ENCODE peak calls at places on chromosomes 4 and X, in four cellular contexts. M is mucosa of descending colon, I is H4, U is RWPE1. R is an unnamed sample.

GRCh38 chrX:372856-373640 is 13.7 kb downstream of the PPP2R3B start:
- DNase-seq in M (no peak), I (no peak), U (peak; percentile 7), R (no peak)

GRCh38 chr4:183185018-183185417 is 86.0 kb downstream of the WWC2 start:
- DNase-seq in M (no peak), I (peak; percentile 47), U (no peak), R (no peak)

GRCh38 chr4:118032691-118033090 is 1.6 kb upstream of the NDST3 start:
- DNase-seq in M (no peak), I (peak; percentile 68), U (peak; percentile 16), R (peak; percentile 30)

GRCh38 chrX:39859991-39860861 is 237.5 kb downstream of the BCOR start:
- DNase-seq in M (peak; percentile 20), I (peak; percentile 87), U (peak; percentile 19), R (peak; percentile 97)

GRCh38 chr4:167868163-167868562 is 224.2 kb upstream of the ANXA10 start:
- DNase-seq in M (no peak), I (no peak), U (peak; percentile 4), R (no peak)

GRCh38 chr4:84481077-84481878 is 17.8 kb downstream of the NKX6-1 start:
- DNase-seq in M (no peak), I (no peak), U (no peak), R (no peak)

GRCh38 chrX:65894138-65894537 is 145.7 kb downstream of the VSIG4 start:
- DNase-seq in M (no peak), I (peak; percentile 17), U (no peak), R (no peak)

GRCh38 chr4:113435893-113436292 is 325.6 kb downstream of the CAMK2D start:
- DNase-seq in M (peak; percentile 16), I (peak; percentile 74), U (peak; percentile 86), R (peak; percentile 62)

GRCh38 chr4:148163011-148163410 is 279.2 kb downstream of the NR3C2 start:
- DNase-seq in M (no peak), I (no peak), U (peak; percentile 35), R (no peak)

GRCh38 chr4:180148737-180149136 is 2094.5 kb upstream of the TENM3 start:
- DNase-seq in M (no peak), I (no peak), U (no peak), R (no peak)

GRCh38 chr4:119692001-119692400 is 63.4 kb upstream of the PDE5A start:
- DNase-seq in M (no peak), I (peak; percentile 25), U (no peak), R (no peak)

GRCh38 chr4:78922207-78922606 is 17.0 kb downstream of the PAQR3 start:
- DNase-seq in M (no peak), I (peak; percentile 8), U (no peak), R (no peak)

GRCh38 chr4:55321707-55322264 is 24.3 kb upstream of the SRD5A3 start:
- DNase-seq in M (peak; percentile 92), I (peak; percentile 71), U (peak; percentile 50), R (peak; percentile 68)

GRCh38 chr4:85268146-85268545 is 206.8 kb upstream of the ARHGAP24 start:
- DNase-seq in M (no peak), I (no peak), U (no peak), R (no peak)

GRCh38 chr4:148311493-148311892 is 130.7 kb downstream of the NR3C2 start:
- DNase-seq in M (no peak), I (no peak), U (no peak), R (no peak)

GRCh38 chrX:120790118-120790517 is 85.5 kb downstream of the CT47B1 start:
- DNase-seq in M (peak; percentile 19), I (peak; percentile 66), U (peak; percentile 33), R (peak; percentile 62)

GRCh38 chr4:148737071-148737470 is 294.9 kb upstream of the NR3C2 start:
- DNase-seq in M (no peak), I (no peak), U (no peak), R (no peak)

GRCh38 chrX:127879585-127879984 is 172.6 kb downstream of the ACTRT1 start:
- DNase-seq in M (no peak), I (peak; percentile 3), U (no peak), R (no peak)

GRCh38 chr4:166252487-166253402 is 379.7 kb downstream of the TLL1 start:
- DNase-seq in M (peak; percentile 43), I (peak; percentile 30), U (peak; percentile 14), R (no peak)

GRCh38 chr4:149715822-149716585 is 99.6 kb downstream of the IQCM start:
- DNase-seq in M (no peak), I (no peak), U (no peak), R (no peak)